ENCODE peak calls at places on chromosomes 12 and 14, in four cellular contexts. R, O, Q and A are unnamed samples.

GRCh38 chr12:132172619-132173018 is 28.4 kb downstream of the NOC4L start:
- DNase-seq in R (no peak), Q (no peak), O (no peak), A (no peak)

GRCh38 chr12:23731035-23731434 is 218.4 kb downstream of the SOX5 start:
- DNase-seq in O (no peak), Q (no peak), R (no peak), A (no peak)

GRCh38 chr12:27709932-27710591 is 570 bp upstream of the MRPS35 start:
- DNase-seq in Q (peak; percentile 9), O (no peak), R (peak; percentile 66), A (no peak)

GRCh38 chr12:85866929-85867776 is 6.9 kb upstream of the NTS start:
- DNase-seq in R (peak; percentile 48), Q (no peak), O (peak; percentile 10), A (no peak)

GRCh38 chr12:131618303-131618658 is 92.6 kb upstream of the SFSWAP start:
- DNase-seq in O (peak; percentile 34), R (no peak), Q (no peak), A (peak; percentile 69)

GRCh38 chr14:59507063-59507751 is 22.9 kb downstream of the JKAMP start:
- DNase-seq in Q (no peak), R (peak; percentile 62), O (peak; percentile 55), A (peak; percentile 88)

GRCh38 chr14:39169541-39169900 is 612 bp downstream of the TRAPPC6B start:
- DNase-seq in R (no peak), O (no peak), Q (no peak), A (no peak)

GRCh38 chr14:105292810-105293711 is 7.7 kb downstream of the BRF1 start:
- DNase-seq in R (no peak), O (no peak), Q (no peak), A (no peak)

GRCh38 chr14:38297681-38298080 is 41.8 kb upstream of the CLEC14A start:
- DNase-seq in Q (no peak), O (no peak), R (no peak), A (no peak)

GRCh38 chr12:25553083-25553482 is at the start of gene LMNTD1:
- DNase-seq in R (no peak), Q (no peak), O (no peak), A (no peak)

GRCh38 chr14:74476107-74476506 is 17.0 kb downstream of the NPC2 start:
- DNase-seq in O (no peak), R (no peak), Q (no peak), A (no peak)

GRCh38 chr14:94047581-94047980 is 21.4 kb downstream of the OTUB2 start:
- DNase-seq in O (no peak), R (no peak), Q (no peak), A (no peak)
- TF ChIP-seq CBFB in O (no peak), R (no peak), Q (no peak), A (no peak)

GRCh38 chr12:110116623-110117022 is 7.5 kb upstream of the IFT81 start:
- DNase-seq in O (no peak), R (no peak), Q (no peak), A (no peak)

GRCh38 chr12:110115675-110116074 is 8.5 kb upstream of the IFT81 start:
- DNase-seq in O (no peak), Q (no peak), R (no peak), A (no peak)

GRCh38 chr12:110114596-110114995 is 9.6 kb upstream of the IFT81 start:
- DNase-seq in O (no peak), R (no peak), Q (no peak), A (no peak)

GRCh38 chr12:110120878-110121277 is 3.3 kb upstream of the IFT81 start:
- DNase-seq in Q (no peak), O (no peak), R (no peak), A (no peak)

GRCh38 chr12:110117948-110118685 is 6.0 kb upstream of the IFT81 start:
- DNase-seq in O (peak; percentile 56), Q (no peak), R (peak; percentile 64), A (no peak)
- TF ChIP-seq CBFB in O (no peak), Q (no peak), R (no peak), A (no peak)

GRCh38 chr12:105428793-105429192 is 98.3 kb downstream of the C12orf75 start:
- DNase-seq in R (no peak), O (no peak), Q (no peak), A (no peak)
- TF ChIP-seq CBFB in R (no peak), O (no peak), Q (no peak), A (no peak)

DNA sequence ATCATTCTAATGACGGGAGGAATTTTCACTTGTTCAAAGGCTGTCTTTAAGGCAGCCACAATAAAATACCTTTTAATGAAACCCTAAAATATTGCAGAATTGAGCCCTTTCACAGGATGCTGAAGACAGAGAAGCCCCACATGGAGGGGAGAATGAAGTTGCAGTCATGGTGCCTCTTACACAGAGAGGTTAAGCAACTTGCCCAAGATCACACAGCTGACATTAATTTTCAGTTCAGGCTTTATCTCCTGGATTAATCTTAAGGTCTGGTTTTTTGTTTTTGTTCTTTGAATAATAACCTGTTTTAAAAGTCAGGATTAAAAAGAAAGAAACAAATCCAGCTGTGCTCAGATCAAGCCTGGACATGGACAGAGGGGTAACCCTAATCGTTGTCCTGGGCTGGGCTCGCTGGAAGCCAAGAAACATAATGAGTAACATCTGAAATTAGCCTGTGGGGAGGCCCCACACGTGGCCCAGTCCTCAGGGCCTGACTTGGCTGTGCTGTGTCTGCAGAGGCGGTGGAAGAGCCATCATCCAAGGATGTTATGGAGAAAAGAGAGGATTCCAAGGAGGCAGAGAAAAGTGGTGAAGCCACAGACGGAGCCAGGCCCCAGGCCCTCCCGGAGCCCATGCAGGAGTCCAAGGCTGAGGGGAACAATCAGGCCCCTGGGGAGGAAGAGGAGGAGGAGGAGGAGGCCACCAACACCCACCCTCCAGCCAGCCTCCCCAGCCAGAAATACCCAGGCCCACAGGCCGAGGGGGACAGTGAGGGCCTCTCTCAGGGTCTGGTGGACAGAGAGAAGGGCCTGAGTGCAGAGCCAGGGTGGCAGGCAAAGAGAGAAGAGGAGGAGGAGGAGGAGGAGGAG is 8.0 kb downstream of the CHGA start:
- DNase-seq in Q (no peak), O (no peak), R (no peak), A (no peak)
- TF ChIP-seq CBFB in Q (no peak), O (no peak), R (no peak), A (no peak)

DNA sequence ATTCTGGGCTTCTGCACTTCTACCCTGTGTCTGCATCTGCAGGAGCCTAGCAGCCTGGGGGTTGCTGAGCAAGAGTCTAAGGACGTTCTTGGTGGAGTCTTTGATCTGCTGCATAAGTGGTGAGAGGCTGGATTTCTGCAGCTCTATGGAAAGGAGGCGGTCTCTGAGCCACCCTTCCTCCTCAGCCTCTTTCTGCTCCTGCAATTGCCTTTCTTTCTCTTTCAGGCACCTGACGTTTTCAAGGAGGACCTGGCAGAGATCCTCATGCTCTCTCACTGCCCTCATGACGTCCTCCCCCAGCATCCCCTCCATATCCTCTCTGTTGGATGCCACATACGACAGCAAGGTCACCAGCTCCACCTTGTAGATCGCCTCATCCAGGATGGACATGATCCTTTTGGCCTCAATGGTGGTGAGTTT is 13.6 kb upstream of the TPCN1 start:
- DNase-seq in R (no peak), Q (no peak), O (no peak), A (no peak)
- TF ChIP-seq CBFB in R (no peak), Q (no peak), O (no peak), A (no peak)

GRCh38 chr14:92944976-92945375 is 22.0 kb downstream of the CHGA start:
- DNase-seq in O (no peak), R (no peak), Q (no peak), A (no peak)

GRCh38 chr14:92943855-92944570 is 21.1 kb downstream of the CHGA start:
- DNase-seq in R (no peak), O (peak; percentile 29), Q (no peak), A (no peak)

GRCh38 chr14:92945544-92945943 is 22.6 kb downstream of the CHGA start:
- DNase-seq in O (no peak), R (no peak), Q (no peak), A (no peak)

GRCh38 chr14:92946847-92947545 is 24.0 kb downstream of the CHGA start:
- DNase-seq in R (no peak), Q (no peak), O (no peak), A (no peak)

GRCh38 chr14:92945959-92946846 is 23.3 kb downstream of the CHGA start:
- DNase-seq in O (no peak), Q (no peak), R (no peak), A (no peak)
- TF ChIP-seq CBFB in O (no peak), Q (no peak), R (no peak), A (no peak)

DNA sequence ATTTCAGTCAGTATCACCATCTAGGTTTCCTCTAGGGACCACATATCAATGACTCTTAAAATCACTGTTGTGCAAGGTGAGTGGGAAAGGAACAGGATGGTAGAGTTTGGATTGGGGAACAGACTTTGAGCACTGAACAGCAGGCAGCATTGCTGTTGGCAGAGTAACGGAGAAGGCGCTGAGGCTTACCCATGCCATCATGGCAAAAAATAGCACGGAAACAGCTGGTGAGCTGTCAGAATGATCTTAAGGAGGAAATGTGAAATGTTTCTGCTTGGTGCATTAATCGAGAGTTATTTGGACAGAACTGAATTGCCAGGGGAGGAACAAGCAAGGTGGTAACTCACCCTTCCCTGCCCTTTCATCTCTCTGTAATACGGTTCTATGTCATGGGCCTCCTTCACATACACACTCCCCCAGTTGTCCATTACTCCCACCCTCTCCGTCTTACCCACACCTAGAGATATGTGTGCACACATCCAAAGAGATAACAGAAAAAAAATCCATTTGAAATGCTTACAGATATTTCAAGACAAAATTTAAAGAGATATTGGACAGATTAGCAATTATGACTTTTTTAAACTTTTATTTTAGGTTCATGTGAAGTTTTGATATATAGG is 572.5 kb downstream of the DIO2 start:
- DNase-seq in Q (no peak), R (no peak), O (no peak), A (no peak)
- TF ChIP-seq CBFB in Q (no peak), R (no peak), O (no peak), A (no peak)

DNA sequence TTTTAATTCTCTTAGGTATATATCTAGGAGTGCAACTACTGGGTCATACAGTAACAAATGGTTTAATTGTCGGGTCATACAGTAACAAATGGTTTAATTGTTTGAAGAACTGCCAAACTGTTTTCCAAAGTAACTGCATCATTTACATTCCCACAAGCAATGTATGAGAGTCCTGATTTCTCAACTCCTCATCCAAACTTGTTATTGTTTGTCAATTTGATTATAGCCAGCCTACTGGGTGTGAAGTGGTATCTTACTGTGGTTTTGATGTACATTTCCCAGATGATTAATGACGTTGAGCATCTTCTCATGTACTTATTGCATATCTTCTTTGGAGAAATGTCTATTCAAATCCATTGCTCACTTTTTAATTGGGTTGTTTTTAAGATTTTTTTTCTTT is 67.6 kb upstream of the CFL2 start:
- DNase-seq in R (no peak), O (no peak), Q (no peak), A (no peak)
- TF ChIP-seq CBFB in R (no peak), O (no peak), Q (no peak), A (no peak)